ENCODE peak calls at places on chromosomes 16 and 17, in five cellular contexts. J is H54; Q is stimulated activated CD4-positive, alpha-beta T cell treated with anti-CD3 and anti-CD28 coated beads, Interleukin-15, amount 100 ng/mL, for 1 hour; M is lower lobe of right lung; D is fibroblast of lung. P is an unnamed sample.

GRCh38 chr16:727291-727977 is 528 bp downstream of the HAGHL start:
- DNase-seq in Q (no peak), J (no peak), D (no peak), M (no peak), P (no peak)

GRCh38 chr16:82259731-82260130 is 89.7 kb upstream of the MPHOSPH6 start:
- DNase-seq in M (no peak), J (no peak), D (no peak), Q (no peak), P (no peak)

GRCh38 chr16:53201900-53202299 is 147.1 kb downstream of the CHD9 start:
- DNase-seq in J (no peak), D (no peak), Q (no peak), M (no peak), P (no peak)

GRCh38 chr16:15950167-15950854 is 895 bp downstream of the ABCC1 start:
- DNase-seq in M (no peak), D (peak; percentile 47), J (peak; percentile 51), Q (peak; percentile 27), P (peak; percentile 41)

GRCh38 chr17:57092171-57092570 is 7.1 kb downstream of the AKAP1 start:
- DNase-seq in Q (no peak), M (no peak), D (peak; percentile 77), J (no peak), P (no peak)

GRCh38 chr16:84382396-84382795 is 14.1 kb downstream of the ATP2C2 start:
- DNase-seq in J (no peak), D (no peak), Q (no peak), M (no peak), P (no peak)

GRCh38 chr17:5715478-5715877 is 131.2 kb upstream of the NLRP1 start:
- DNase-seq in Q (no peak), D (no peak), J (no peak), M (no peak), P (no peak)

GRCh38 chr17:4087911-4088693 is 54.7 kb downstream of the ZZEF1 start:
- DNase-seq in Q (no peak), J (peak; percentile 30), M (no peak), D (no peak), P (no peak)

GRCh38 chr16:79897087-79897443 is 296.5 kb upstream of the MAF start:
- DNase-seq in J (no peak), Q (no peak), M (no peak), D (no peak), P (no peak)

GRCh38 chr16:86494039-86494564 is 16.2 kb upstream of the FOXF1 start:
- DNase-seq in Q (no peak), M (no peak), D (no peak), J (no peak), P (no peak)

GRCh38 chr17:68057531-68057952 is 22.0 kb downstream of the KPNA2 start:
- DNase-seq in D (peak; percentile 48), Q (peak; percentile 5), M (no peak), J (no peak), P (no peak)

GRCh38 chr17:50192873-50193274 is 8.6 kb downstream of the COL1A1 start:
- DNase-seq in D (no peak), J (no peak), M (no peak), Q (no peak), P (no peak)

GRCh38 chr17:80101160-80101945 is at the start of gene GAA:
- DNase-seq in M (peak; percentile 90), Q (peak; percentile 86), D (peak; percentile 78), J (peak; percentile 91), P (peak; percentile 88)

GRCh38 chr16:17828012-17828411 is 357.3 kb upstream of the XYLT1 start:
- DNase-seq in D (peak; percentile 79), M (no peak), Q (no peak), J (no peak), P (no peak)

GRCh38 chr16:86604436-86605220 is 26.3 kb downstream of the FOXL1 start:
- DNase-seq in Q (peak; percentile 4), D (no peak), J (no peak), M (no peak), P (peak; percentile 29)

GRCh38 chr17:76556759-76557367 is 17.0 kb downstream of the PRCD start:
- DNase-seq in J (no peak), D (peak; percentile 66), M (peak; percentile 68), Q (no peak), P (peak; percentile 41)

GRCh38 chr17:66855204-66855603 is 20.3 kb downstream of the CACNG5 start:
- DNase-seq in M (no peak), Q (no peak), D (no peak), J (peak; percentile 46), P (no peak)

GRCh38 chr16:88292007-88292940 is 90.5 kb upstream of the ZNF469 start:
- DNase-seq in M (no peak), Q (no peak), D (no peak), J (no peak), P (no peak)